ENCODE peak calls at places on chromosomes 2 and 18, in five cellular contexts. H, U, G, V and R are unnamed samples.

GRCh38 chr2:236445678-236446077 is 123.9 kb upstream of the ACKR3 start:
- DNase-seq in G (no peak), H (no peak), V (no peak), U (no peak), R (no peak)

GRCh38 chr2:212032032-212032431 is 506.6 kb downstream of the ERBB4 start:
- DNase-seq in G (no peak), U (no peak), H (no peak), V (peak), R (peak)

GRCh38 chr2:205139822-205140612 is 542.3 kb upstream of the NRP2 start:
- DNase-seq in G (no peak), U (peak), V (no peak), H (no peak), R (peak)

GRCh38 chr18:23618862-23619387 is 32.6 kb upstream of the NPC1 start:
- DNase-seq in G (peak), V (no peak), U (peak), H (no peak), R (no peak)

GRCh38 chr2:38524580-38524979 is 78.1 kb downstream of the HNRNPLL start:
- DNase-seq in H (no peak), U (no peak), V (no peak), G (no peak), R (no peak)

GRCh38 chr2:8984152-8984551 is 19.3 kb downstream of the MBOAT2 start:
- DNase-seq in G (no peak), H (no peak), U (no peak), V (peak), R (no peak)

GRCh38 chr18:61896767-61897166 is 4.0 kb upstream of the RNF152 start:
- DNase-seq in U (peak), H (no peak), V (peak), G (no peak), R (peak)

GRCh38 chr18:75211002-75211621 is 515 bp downstream of the TSHZ1 start:
- DNase-seq in U (peak), H (no peak), G (peak), V (peak), R (no peak)

GRCh38 chr2:219566640-219567039 is 4.7 kb downstream of the OBSL1 start:
- DNase-seq in U (no peak), V (no peak), H (no peak), G (no peak), R (no peak)

GRCh38 chr2:64186698-64187605 is 42.7 kb upstream of the PELI1 start:
- DNase-seq in U (no peak), V (peak), H (no peak), G (no peak), R (no peak)